ENCODE peak calls at places on chromosomes 2 and 18, in six cellular contexts. One of them, this sample, is unnamed.

GRCh38 chr18:37538526-37539205 is 26.9 kb downstream of the CELF4 start:
- DNase-seq in transverse colon: no peak
- DNase-seq in activated T-cell treated with anti-CD3 and anti-CD28 coated beads for 1 hour: no peak
- DNase-seq in HuH-7: no peak
- DNase-seq in myocyte: no peak
- DNase-seq in COR-L47: no peak
- DNase-seq in this sample: no peak

GRCh38 chr2:150698016-150698661 is 210.7 kb upstream of the RND3 start:
- DNase-seq in HuH-7: no peak
- DNase-seq in transverse colon: no peak
- DNase-seq in COR-L47: no peak
- DNase-seq in activated T-cell treated with anti-CD3 and anti-CD28 coated beads for 1 hour: no peak
- DNase-seq in myocyte: peak
- DNase-seq in this sample: no peak

GRCh38 chr2:47264183-47264582 is 109.1 kb upstream of the STPG4 start:
- DNase-seq in activated T-cell treated with anti-CD3 and anti-CD28 coated beads for 1 hour: no peak
- DNase-seq in HuH-7: no peak
- DNase-seq in COR-L47: no peak
- DNase-seq in myocyte: no peak
- DNase-seq in transverse colon: no peak
- DNase-seq in this sample: no peak

GRCh38 chr2:64604929-64605550 is 48.7 kb downstream of the SERTAD2 start:
- DNase-seq in transverse colon: no peak
- DNase-seq in myocyte: peak
- DNase-seq in HuH-7: no peak
- DNase-seq in activated T-cell treated with anti-CD3 and anti-CD28 coated beads for 1 hour: no peak
- DNase-seq in COR-L47: no peak
- DNase-seq in this sample: no peak

GRCh38 chr2:100941646-100942240 is 60.3 kb upstream of the RPL31 start:
- DNase-seq in COR-L47: no peak
- DNase-seq in myocyte: no peak
- DNase-seq in transverse colon: no peak
- DNase-seq in HuH-7: no peak
- DNase-seq in activated T-cell treated with anti-CD3 and anti-CD28 coated beads for 1 hour: no peak
- DNase-seq in this sample: no peak

GRCh38 chr2:238913931-238914647 is 66.2 kb downstream of the TWIST2 start:
- DNase-seq in activated T-cell treated with anti-CD3 and anti-CD28 coated beads for 1 hour: no peak
- DNase-seq in transverse colon: no peak
- DNase-seq in myocyte: peak
- DNase-seq in COR-L47: no peak
- DNase-seq in HuH-7: no peak
- DNase-seq in this sample: no peak

GRCh38 chr2:51981813-51982212 is 949.9 kb upstream of the NRXN1 start:
- DNase-seq in HuH-7: no peak
- DNase-seq in COR-L47: no peak
- DNase-seq in activated T-cell treated with anti-CD3 and anti-CD28 coated beads for 1 hour: no peak
- DNase-seq in transverse colon: no peak
- DNase-seq in myocyte: no peak
- DNase-seq in this sample: no peak

GRCh38 chr2:234768608-234769196 is 183.1 kb upstream of the SH3BP4 start:
- DNase-seq in COR-L47: no peak
- DNase-seq in transverse colon: no peak
- DNase-seq in activated T-cell treated with anti-CD3 and anti-CD28 coated beads for 1 hour: no peak
- DNase-seq in myocyte: no peak
- DNase-seq in HuH-7: no peak
- DNase-seq in this sample: no peak

GRCh38 chr2:96870631-96871255 is 863 bp upstream of the SEMA4C start:
- DNase-seq in activated T-cell treated with anti-CD3 and anti-CD28 coated beads for 1 hour: peak
- DNase-seq in HuH-7: no peak
- DNase-seq in myocyte: peak
- DNase-seq in COR-L47: peak
- DNase-seq in transverse colon: peak
- DNase-seq in this sample: no peak

GRCh38 chr2:165593081-165593480 is 123.6 kb downstream of the CSRNP3 start:
- DNase-seq in HuH-7: no peak
- DNase-seq in activated T-cell treated with anti-CD3 and anti-CD28 coated beads for 1 hour: no peak
- DNase-seq in COR-L47: no peak
- DNase-seq in transverse colon: no peak
- DNase-seq in myocyte: no peak
- DNase-seq in this sample: no peak

GRCh38 chr2:33314541-33314940 is 161.9 kb upstream of the RASGRP3 start:
- DNase-seq in HuH-7: no peak
- DNase-seq in COR-L47: no peak
- DNase-seq in activated T-cell treated with anti-CD3 and anti-CD28 coated beads for 1 hour: no peak
- DNase-seq in myocyte: no peak
- DNase-seq in transverse colon: no peak
- DNase-seq in this sample: no peak

GRCh38 chr2:224190871-224191270 is 151.8 kb upstream of the SERPINE2 start:
- DNase-seq in myocyte: peak
- DNase-seq in HuH-7: no peak
- DNase-seq in COR-L47: no peak
- DNase-seq in activated T-cell treated with anti-CD3 and anti-CD28 coated beads for 1 hour: no peak
- DNase-seq in transverse colon: no peak
- DNase-seq in this sample: no peak

GRCh38 chr2:55618649-55619055 is 1.2 kb upstream of the PPP4R3B start:
- DNase-seq in HuH-7: peak
- DNase-seq in activated T-cell treated with anti-CD3 and anti-CD28 coated beads for 1 hour: peak
- DNase-seq in transverse colon: peak
- DNase-seq in myocyte: peak
- DNase-seq in COR-L47: peak
- DNase-seq in this sample: peak

GRCh38 chr2:158598856-158599517 is 142.2 kb downstream of the PKP4 start:
- DNase-seq in transverse colon: no peak
- DNase-seq in myocyte: peak
- DNase-seq in HuH-7: no peak
- DNase-seq in activated T-cell treated with anti-CD3 and anti-CD28 coated beads for 1 hour: no peak
- DNase-seq in COR-L47: no peak
- DNase-seq in this sample: no peak

GRCh38 chr2:141125432-141125831 is 1005.4 kb downstream of the LRP1B start:
- DNase-seq in transverse colon: no peak
- DNase-seq in HuH-7: peak
- DNase-seq in activated T-cell treated with anti-CD3 and anti-CD28 coated beads for 1 hour: no peak
- DNase-seq in myocyte: no peak
- DNase-seq in COR-L47: no peak
- DNase-seq in this sample: no peak

GRCh38 chr18:58937204-58937603 is 72.5 kb downstream of the ZNF532 start:
- DNase-seq in activated T-cell treated with anti-CD3 and anti-CD28 coated beads for 1 hour: no peak
- DNase-seq in COR-L47: no peak
- DNase-seq in transverse colon: no peak
- DNase-seq in HuH-7: no peak
- DNase-seq in myocyte: peak
- DNase-seq in this sample: no peak

GRCh38 chr2:120283649-120284048 is 31.0 kb downstream of the RALB start:
- DNase-seq in activated T-cell treated with anti-CD3 and anti-CD28 coated beads for 1 hour: no peak
- DNase-seq in COR-L47: no peak
- DNase-seq in myocyte: no peak
- DNase-seq in HuH-7: peak
- DNase-seq in transverse colon: no peak
- DNase-seq in this sample: no peak

GRCh38 chr2:225002656-225003045 is 39.6 kb downstream of the DOCK10 start:
- DNase-seq in myocyte: peak
- DNase-seq in HuH-7: no peak
- DNase-seq in COR-L47: peak
- DNase-seq in activated T-cell treated with anti-CD3 and anti-CD28 coated beads for 1 hour: no peak
- DNase-seq in transverse colon: no peak
- DNase-seq in this sample: no peak

GRCh38 chr18:5865521-5865920 is 29.8 kb downstream of the TMEM200C start:
- DNase-seq in activated T-cell treated with anti-CD3 and anti-CD28 coated beads for 1 hour: no peak
- DNase-seq in COR-L47: no peak
- DNase-seq in HuH-7: no peak
- DNase-seq in myocyte: no peak
- DNase-seq in transverse colon: no peak
- DNase-seq in this sample: no peak

GRCh38 chr2:85414761-85415498 is 3.6 kb upstream of the SH2D6 start:
- DNase-seq in myocyte: no peak
- DNase-seq in activated T-cell treated with anti-CD3 and anti-CD28 coated beads for 1 hour: no peak
- DNase-seq in COR-L47: no peak
- DNase-seq in transverse colon: no peak
- DNase-seq in HuH-7: no peak
- DNase-seq in this sample: no peak

GRCh38 chr2:239329972-239330572 is 70.7 kb downstream of the HDAC4 start:
- DNase-seq in transverse colon: no peak
- DNase-seq in myocyte: no peak
- DNase-seq in HuH-7: no peak
- DNase-seq in COR-L47: no peak
- DNase-seq in activated T-cell treated with anti-CD3 and anti-CD28 coated beads for 1 hour: no peak
- DNase-seq in this sample: no peak

GRCh38 chr2:101466426-101466825 is 8.5 kb downstream of the RFX8 start:
- DNase-seq in COR-L47: no peak
- DNase-seq in HuH-7: no peak
- DNase-seq in activated T-cell treated with anti-CD3 and anti-CD28 coated beads for 1 hour: no peak
- DNase-seq in myocyte: no peak
- DNase-seq in transverse colon: no peak
- DNase-seq in this sample: no peak

GRCh38 chr2:189178726-189179606 is 595 bp downstream of the COL5A2 start:
- DNase-seq in activated T-cell treated with anti-CD3 and anti-CD28 coated beads for 1 hour: no peak
- DNase-seq in myocyte: peak
- DNase-seq in transverse colon: no peak
- DNase-seq in COR-L47: no peak
- DNase-seq in HuH-7: no peak
- DNase-seq in this sample: peak

GRCh38 chr18:49483198-49483597 is 3.8 kb downstream of the C18orf32 start:
- DNase-seq in transverse colon: no peak
- DNase-seq in activated T-cell treated with anti-CD3 and anti-CD28 coated beads for 1 hour: no peak
- DNase-seq in HuH-7: no peak
- DNase-seq in myocyte: no peak
- DNase-seq in COR-L47: no peak
- DNase-seq in this sample: no peak

GRCh38 chr18:51153659-51154371 is 43.7 kb downstream of the MEX3C start:
- DNase-seq in transverse colon: peak
- DNase-seq in COR-L47: no peak
- DNase-seq in activated T-cell treated with anti-CD3 and anti-CD28 coated beads for 1 hour: peak
- DNase-seq in HuH-7: no peak
- DNase-seq in myocyte: peak
- DNase-seq in this sample: no peak

This sample was measured in nephron progenitor cell.